ENCODE peak calls at places on chromosomes 3 and 15, in ten cellular contexts. K is H1, A is heart left ventricle, L is testis, Q is gastrocnemius medialis, X is GM12892, J is A549, O is uterus, F is sigmoid colon, T is ovary. S is an unnamed sample.

GRCh38 chr15:90211440-90212168 is 10.5 kb downstream of the SEMA4B start:
- DNase-seq in K (peak; percentile 43), A (no peak), L (no peak), Q (no peak), X (no peak), J (peak; percentile 96), O (no peak), F (no peak), T (no peak), S (peak; percentile 56)

GRCh38 chr3:42101048-42101447 is 9.9 kb downstream of the TRAK1 start:
- DNase-seq in K (no peak), A (peak; percentile 56), L (no peak), Q (peak; percentile 70), X (no peak), J (no peak), O (peak; percentile 27), F (no peak), T (no peak), S (no peak)

GRCh38 chr3:9731206-9732079 is at the start of gene BRPF1:
- DNase-seq in K (peak; percentile 96), A (peak; percentile 100), L (peak; percentile 100), Q (peak; percentile 100), X (peak; percentile 99), J (peak; percentile 98), O (peak; percentile 100), F (peak; percentile 100), T (peak; percentile 100), S (peak; percentile 100)

GRCh38 chr15:90497374-90497773 is 32.3 kb upstream of the CRTC3 start:
- DNase-seq in K (no peak), A (no peak), L (no peak), Q (no peak), X (no peak), J (no peak), O (no peak), F (no peak), T (no peak), S (no peak)

GRCh38 chr15:55969582-55969981 is 23.8 kb downstream of the NEDD4 start:
- DNase-seq in K (no peak), A (no peak), L (no peak), Q (no peak), X (no peak), J (no peak), O (no peak), F (no peak), T (no peak), S (no peak)

GRCh38 chr15:58951388-58952060 is 18.0 kb upstream of the SLTM start:
- DNase-seq in K (no peak), A (no peak), L (no peak), Q (no peak), X (no peak), J (no peak), O (no peak), F (no peak), T (no peak), S (no peak)

GRCh38 chr15:33988384-33988783 is 20.1 kb downstream of the CHRM5 start:
- DNase-seq in K (no peak), A (no peak), L (no peak), Q (no peak), X (no peak), J (no peak), O (no peak), F (no peak), T (no peak), S (no peak)

GRCh38 chr3:36494461-36495109 is 114.3 kb downstream of the STAC start:
- DNase-seq in K (no peak), A (no peak), L (no peak), Q (peak; percentile 62), X (no peak), J (no peak), O (no peak), F (peak; percentile 73), T (no peak), S (no peak)

GRCh38 chr3:182983811-182984210 is 3.5 kb upstream of the DCUN1D1 start:
- DNase-seq in K (no peak), A (no peak), L (no peak), Q (no peak), X (no peak), J (no peak), O (no peak), F (no peak), T (no peak), S (peak; percentile 37)

GRCh38 chr15:60428935-60429334 is 31.1 kb upstream of the ANXA2 start:
- DNase-seq in K (no peak), A (no peak), L (no peak), Q (no peak), X (no peak), J (no peak), O (no peak), F (no peak), T (no peak), S (no peak)

GRCh38 chr3:180135101-180135500 is 98.4 kb upstream of the PEX5L start:
- DNase-seq in K (no peak), A (no peak), L (no peak), Q (no peak), X (no peak), J (no peak), O (no peak), F (no peak), T (no peak), S (no peak)

GRCh38 chr15:69462030-69462492 is 9.4 kb downstream of the RPLP1 start:
- DNase-seq in K (peak; percentile 45), A (peak; percentile 55), L (peak; percentile 43), Q (peak; percentile 39), X (no peak), J (no peak), O (peak; percentile 47), F (peak; percentile 74), T (peak; percentile 73), S (no peak)

GRCh38 chr3:186168976-186169375 is 60.1 kb upstream of the ETV5 start:
- DNase-seq in K (no peak), A (no peak), L (no peak), Q (no peak), X (no peak), J (no peak), O (no peak), F (no peak), T (no peak), S (no peak)
- TF ChIP-seq POLR2A in K (no peak), A (no peak), L (no peak), Q (no peak), X (no peak), J (no peak), O (no peak), F (no peak), T (no peak), S (no peak)

GRCh38 chr3:29381595-29381994 is 100.7 kb downstream of the RBMS3 start:
- DNase-seq in K (no peak), A (no peak), L (no peak), Q (no peak), X (no peak), J (no peak), O (peak; percentile 40), F (no peak), T (no peak), S (no peak)

GRCh38 chr3:29382399-29382798 is 101.5 kb downstream of the RBMS3 start:
- DNase-seq in K (no peak), A (no peak), L (no peak), Q (no peak), X (no peak), J (no peak), O (peak; percentile 27), F (peak; percentile 68), T (no peak), S (no peak)

GRCh38 chr3:29374255-29374654 is 93.4 kb downstream of the RBMS3 start:
- DNase-seq in K (no peak), A (no peak), L (no peak), Q (no peak), X (no peak), J (no peak), O (no peak), F (no peak), T (no peak), S (no peak)

GRCh38 chr3:29382845-29383244 is 102.0 kb downstream of the RBMS3 start:
- DNase-seq in K (no peak), A (no peak), L (no peak), Q (no peak), X (no peak), J (no peak), O (no peak), F (no peak), T (no peak), S (no peak)

DNA sequence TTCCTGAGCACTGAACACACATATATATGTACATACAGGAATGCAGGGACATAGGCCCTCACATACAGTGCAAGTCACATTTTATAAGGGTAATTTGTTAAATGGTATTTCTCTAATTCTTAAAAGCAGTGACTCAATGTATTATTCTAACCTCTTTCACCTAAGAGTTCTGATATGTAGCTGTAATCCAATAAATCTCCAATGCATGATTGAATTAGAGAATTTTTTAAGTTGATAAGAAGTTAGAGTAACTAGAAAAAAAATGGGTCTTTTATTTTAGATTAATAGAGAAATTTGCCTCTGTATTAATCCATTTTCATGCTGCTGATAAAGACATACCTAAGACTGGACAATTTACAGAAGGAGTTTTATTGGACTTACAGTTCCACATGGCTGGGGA is 98.2 kb downstream of the RBMS3 start:
- DNase-seq in K (no peak), A (no peak), L (no peak), Q (no peak), X (no peak), J (no peak), O (no peak), F (no peak), T (no peak), S (no peak)
- TF ChIP-seq POLR2A in K (no peak), A (no peak), L (no peak), Q (no peak), X (no peak), J (no peak), O (no peak), F (no peak), T (no peak), S (no peak)

DNA sequence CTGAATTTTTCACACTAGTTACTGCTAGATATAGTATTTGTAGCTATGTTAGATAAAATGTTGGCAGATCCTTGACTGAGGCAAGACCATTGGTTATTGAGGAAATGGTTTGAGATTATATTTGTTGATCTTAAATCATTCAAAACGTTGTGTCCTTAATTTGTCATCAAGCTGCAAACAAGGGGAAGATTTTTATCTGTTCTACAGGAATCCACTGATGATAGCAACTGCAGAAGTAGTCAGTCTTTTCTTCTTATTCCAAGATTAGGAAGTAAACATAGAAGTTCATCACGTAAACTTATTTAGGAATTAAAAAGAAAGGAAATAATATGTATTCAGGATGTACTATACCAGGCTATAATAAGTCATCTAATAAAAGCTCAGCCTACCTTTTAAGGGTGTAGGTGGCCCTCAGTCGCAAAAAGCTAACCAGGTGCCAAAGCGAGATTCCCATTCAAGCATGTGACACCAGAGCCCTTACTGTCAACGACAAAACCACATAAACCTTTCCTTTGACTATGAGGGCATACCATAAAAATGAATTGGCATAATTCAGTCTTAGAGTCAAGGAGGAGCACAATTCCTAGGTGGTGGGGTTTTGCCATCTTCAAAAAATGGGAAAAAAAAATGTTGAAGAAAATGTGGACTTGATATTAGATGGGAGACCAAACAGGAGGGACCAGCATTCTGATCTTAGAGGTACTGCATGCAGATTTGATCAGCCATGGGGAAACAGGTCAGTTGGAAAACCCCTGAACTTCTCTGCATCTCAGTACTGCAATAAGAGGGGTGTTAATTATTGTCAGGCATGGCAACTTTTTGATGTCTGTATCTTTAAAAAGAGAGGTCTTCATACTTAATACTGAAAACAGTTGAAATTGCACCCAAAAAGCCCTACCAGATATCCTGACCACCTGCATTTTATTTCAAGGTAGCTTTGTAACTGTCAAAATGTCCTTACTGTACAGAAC is 212.5 kb upstream of the UBE2E1 start:
- DNase-seq in K (no peak), A (no peak), L (no peak), Q (no peak), X (no peak), J (no peak), O (no peak), F (no peak), T (no peak), S (no peak)
- TF ChIP-seq POLR2A in K (no peak), A (no peak), L (no peak), Q (no peak), X (no peak), J (no peak), O (no peak), F (no peak), T (no peak), S (no peak)

GRCh38 chr15:78898540-78898939 is 25.9 kb downstream of the MORF4L1 start:
- DNase-seq in K (no peak), A (no peak), L (no peak), Q (no peak), X (no peak), J (no peak), O (no peak), F (no peak), T (no peak), S (no peak)
- TF ChIP-seq POLR2A in K (no peak), A (no peak), L (no peak), Q (no peak), X (no peak), J (no peak), O (no peak), F (no peak), T (no peak), S (no peak)